ENCODE peak calls at places on chromosomes 13 and 19, in six cellular contexts. W is colonic mucosa, R is thoracic aorta, G is tibial nerve, S is left lung, I is H9. C is an unnamed sample. For H3K27me3 and H3K4me1, the result is how much of the 10 kb centered on the place peaks cover.

GRCh38 chr19:35066691-35067563 is 25.4 kb downstream of the HPN start:
- DNase-seq in W (peak), R (peak), G (peak), S (peak), I (peak), C (peak)

GRCh38 chr13:50126378-50127016 is 111.3 kb downstream of the KCNRG start:
- DNase-seq in W (peak), R (no peak), G (no peak), S (peak), I (peak), C (no peak)

GRCh38 chr19:15330801-15331418 is 1.4 kb downstream of the BRD4 start:
- DNase-seq in W (peak), R (no peak), G (no peak), S (peak), I (no peak), C (no peak)

GRCh38 chr13:93224545-93224944 is 2.1 kb upstream of the GPC6 start:
- DNase-seq in W (no peak), R (no peak), G (no peak), S (no peak), I (peak), C (no peak)

GRCh38 chr13:74210693-74211393 is 76.6 kb upstream of the KLF12 start:
- DNase-seq in W (no peak), R (peak), G (peak), S (no peak), I (no peak), C (peak)

GRCh38 chr19:55080121-55080914 is 4.6 kb downstream of the EPS8L1 start:
- DNase-seq in W (peak), R (no peak), G (no peak), S (peak), I (peak), C (no peak)

GRCh38 chr19:54435551-54436016 is 13.4 kb upstream of the LENG8 start:
- DNase-seq in W (no peak), R (no peak), G (no peak), S (no peak), I (no peak), C (no peak)

GRCh38 chr19:57099199-57099661 is 20.6 kb upstream of the USP29 start:
- DNase-seq in W (peak), R (no peak), G (peak), S (peak), I (peak), C (peak)

GRCh38 chr13:73060251-73061160 is 1.7 kb downstream of the KLF5 start:
- DNase-seq in W (peak), R (no peak), G (no peak), S (peak), I (no peak), C (no peak)

DNA sequence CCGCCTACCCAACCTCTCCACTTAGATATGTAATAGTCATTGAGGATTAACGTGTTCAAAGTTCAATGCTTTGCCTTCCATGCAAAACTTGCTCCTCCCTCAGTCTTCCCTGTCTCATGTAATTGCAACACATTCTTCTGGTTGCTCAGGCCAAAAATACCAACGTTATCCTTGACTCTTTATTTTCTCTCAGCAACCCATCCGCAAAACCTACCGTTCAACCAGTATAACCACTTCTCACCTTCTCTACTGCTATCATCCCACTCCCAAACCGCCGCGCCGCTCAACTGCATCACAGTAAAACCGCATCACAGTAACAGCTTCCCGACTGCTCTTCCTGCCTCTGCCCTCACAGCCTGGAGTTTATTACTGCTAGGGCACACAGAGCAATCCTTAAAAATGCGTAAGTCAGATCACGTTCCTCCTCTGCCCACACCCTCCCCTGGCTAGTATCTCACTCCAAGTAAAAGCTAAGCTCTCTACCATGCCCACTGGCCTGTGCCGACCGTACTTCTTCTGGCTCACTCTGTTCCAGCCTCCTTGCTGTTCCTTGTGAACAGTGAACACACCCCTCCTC is 8.2 kb downstream of the MTIF3 start:
- DNase-seq in W (peak), R (no peak), G (no peak), S (peak), I (no peak), C (no peak)
- H3K27me3 ChIP-seq in W (under half), R (under half), G (under half), S (under half), I (under half), C (under half)

DNA sequence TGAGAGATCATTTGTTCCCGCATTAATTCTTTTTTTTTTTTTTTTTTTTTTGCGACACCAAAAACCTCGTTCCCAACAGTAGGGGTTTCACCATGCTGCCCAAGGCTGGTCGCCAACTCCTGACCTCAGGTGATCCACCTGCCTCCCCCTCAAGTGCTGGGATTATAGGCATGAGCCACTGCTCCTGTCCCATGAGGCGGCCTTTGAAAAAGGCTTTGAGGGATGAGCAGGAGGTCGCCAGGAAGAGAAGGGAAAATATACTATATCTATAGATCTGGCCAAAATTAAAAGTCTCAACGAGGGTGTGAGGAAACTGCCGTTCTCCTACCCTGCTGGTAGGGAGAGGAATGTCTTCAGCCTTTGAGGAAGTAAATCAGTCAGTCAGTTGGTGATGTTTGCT is 26.2 kb downstream of the ZNF473 start:
- DNase-seq in W (no peak), R (no peak), G (no peak), S (no peak), I (no peak), C (no peak)
- H3K27ac ChIP-seq in W (no peak), R (no peak), G (no peak), S (no peak), I (no peak), C (no peak)

DNA sequence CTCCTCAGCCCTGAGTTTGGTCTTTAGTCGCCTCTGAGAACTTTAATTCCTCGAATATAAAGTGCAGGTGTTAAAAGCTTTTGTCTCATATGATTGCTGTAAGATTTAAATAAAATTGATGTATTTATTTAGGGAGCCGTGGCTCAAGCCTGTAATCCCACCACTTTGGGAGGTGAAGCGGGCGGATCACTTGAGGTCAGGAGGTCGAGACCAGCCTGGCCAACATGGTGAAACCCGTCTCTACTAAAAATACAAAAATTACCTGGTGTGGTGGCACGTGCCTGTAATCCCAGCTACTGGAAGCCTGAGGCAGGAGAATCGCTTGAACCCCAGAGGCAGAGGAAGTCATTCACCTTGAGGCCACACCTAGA is 559 bp upstream of the SLC1A5 start:
- DNase-seq in W (no peak), R (no peak), G (no peak), S (no peak), I (no peak), C (no peak)
- H3K4me1 ChIP-seq in W (under half), R (under half), G (under half), S (under half), I (under half), C (under half)

DNA sequence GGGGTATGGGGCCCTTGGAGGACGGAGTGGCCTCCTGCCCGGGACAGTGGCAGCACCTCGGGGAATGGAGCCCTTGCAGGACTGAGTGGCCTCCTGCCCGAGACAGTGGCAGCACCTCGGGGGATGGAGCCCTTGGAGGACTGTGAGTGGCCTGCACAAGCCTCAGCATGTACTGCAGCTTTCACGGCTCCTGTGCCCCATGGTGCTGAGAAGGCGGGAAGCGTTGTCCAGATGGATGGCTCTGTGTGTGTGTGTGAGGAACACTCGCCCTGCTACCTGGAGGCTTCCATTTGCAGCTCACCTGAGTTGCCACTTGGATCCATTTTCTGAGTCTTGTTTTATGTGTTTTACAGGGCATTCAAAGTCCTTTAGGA is 109.8 kb downstream of the SOX1 start:
- DNase-seq in W (no peak), R (no peak), G (no peak), S (no peak), I (no peak), C (no peak)
- H3K27me3 ChIP-seq in W (under half), R (under half), G (under half), S (under half), I (under half), C (under half)

GRCh38 chr13:59413121-59413520 is 750.6 kb downstream of the DIAPH3 start:
- DNase-seq in W (no peak), R (no peak), G (no peak), S (no peak), I (no peak), C (no peak)

GRCh38 chr13:59415498-59415897 is 748.2 kb downstream of the DIAPH3 start:
- DNase-seq in W (no peak), R (no peak), G (no peak), S (no peak), I (no peak), C (no peak)

DNA sequence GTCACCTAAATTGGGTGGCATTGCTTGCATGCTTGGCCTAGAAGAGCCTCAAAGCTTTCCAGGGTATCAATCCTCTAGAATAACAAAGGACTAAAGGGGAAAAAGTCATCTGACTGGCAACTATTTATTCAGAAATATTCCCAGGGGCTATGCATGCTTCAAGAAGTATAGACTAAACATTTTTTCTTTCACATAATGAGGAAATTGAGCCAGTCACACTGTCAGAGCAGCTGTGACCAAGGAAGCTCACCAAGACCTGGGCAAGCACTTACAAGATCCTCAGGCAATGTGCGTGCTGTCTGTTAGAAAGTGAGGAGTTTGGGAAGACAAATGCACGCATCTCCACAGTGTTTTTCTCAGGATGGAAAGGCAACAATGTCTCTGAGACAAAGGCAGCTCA is 747.2 kb downstream of the DIAPH3 start:
- DNase-seq in W (no peak), R (no peak), G (no peak), S (no peak), I (no peak), C (no peak)
- H3K27ac ChIP-seq in W (no peak), R (no peak), G (no peak), S (no peak), I (no peak), C (no peak)

GRCh38 chr19:41870401-41870873 is 6.6 kb upstream of the CD79A start:
- DNase-seq in W (no peak), R (no peak), G (no peak), S (no peak), I (no peak), C (no peak)

GRCh38 chr19:41871573-41872383 is 5.3 kb upstream of the CD79A start:
- DNase-seq in W (no peak), R (no peak), G (no peak), S (no peak), I (no peak), C (no peak)

GRCh38 chr19:41872384-41872774 is 4.7 kb upstream of the CD79A start:
- DNase-seq in W (no peak), R (no peak), G (no peak), S (no peak), I (no peak), C (no peak)

GRCh38 chr19:41869374-41869955 is 7.6 kb upstream of the CD79A start:
- DNase-seq in W (no peak), R (no peak), G (no peak), S (no peak), I (no peak), C (no peak)

GRCh38 chr19:41872775-41873647 is 4.1 kb upstream of the CD79A start:
- DNase-seq in W (peak), R (no peak), G (no peak), S (peak), I (peak), C (no peak)
- H3K4me1 ChIP-seq in W (under half), R (under half), G (under half), S (under half), I (under half), C (under half)

GRCh38 chr19:14062558-14062855 is 631 bp upstream of the PALM3 start:
- DNase-seq in W (no peak), R (no peak), G (no peak), S (no peak), I (no peak), C (no peak)
- H3K27me3 ChIP-seq in W (under half), R (under half), G (under half), S (under half), I (under half), C (under half)

GRCh38 chr19:52638601-52639000 is 446 bp upstream of the ZNF83 start:
- DNase-seq in W (no peak), R (no peak), G (no peak), S (peak), I (no peak), C (peak)
- H3K27ac ChIP-seq in W (peak), R (peak), G (no peak), S (peak), I (no peak), C (peak)

DNA sequence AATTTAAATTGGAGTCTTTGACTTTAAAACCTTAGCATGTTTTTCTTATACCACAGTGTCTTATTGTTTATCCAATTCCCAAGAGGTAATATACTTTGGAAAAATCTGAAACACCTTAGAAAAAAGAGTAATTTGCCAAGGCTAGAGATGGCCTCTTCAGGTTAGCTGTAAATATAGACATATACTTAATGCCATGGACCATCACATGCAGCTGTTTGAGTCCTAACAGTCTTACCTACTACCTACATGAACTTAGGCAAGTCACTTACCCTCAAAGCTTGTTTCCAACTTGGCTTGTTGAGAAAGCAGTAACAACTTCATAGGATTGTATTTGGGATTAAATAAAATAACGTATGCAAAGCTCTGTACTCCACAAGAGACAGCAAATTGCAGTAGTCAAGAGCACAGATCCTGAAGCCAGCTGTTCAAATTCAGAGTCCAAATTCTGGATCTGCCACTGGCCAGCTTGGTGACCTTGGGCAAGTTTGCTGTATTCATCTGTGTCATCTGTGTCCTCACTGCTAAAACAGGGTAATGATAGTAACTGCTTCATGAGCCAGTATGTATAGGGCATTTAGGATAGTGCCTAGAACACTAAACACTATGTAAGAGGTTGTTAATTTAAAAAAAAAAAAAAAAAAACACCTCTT is 13.2 kb upstream of the SPART start:
- DNase-seq in W (no peak), R (no peak), G (no peak), S (no peak), I (no peak), C (no peak)
- H3K4me1 ChIP-seq in W (under half), R (under half), G (under half), S (under half), I (under half), C (under half)

GRCh38 chr19:30145467-30145866 is 203.4 kb downstream of the URI1 start:
- DNase-seq in W (no peak), R (no peak), G (no peak), S (no peak), I (no peak), C (no peak)
- H3K27me3 ChIP-seq in W (under half), R (under half), G (under half), S (under half), I (under half), C (under half)

C was measured in right atrium auricular region.